ENCODE peak calls at places on chromosomes 2 and 18, in eight cellular contexts. S, Q, D, E, X, I, H and J are unnamed samples.

GRCh38 chr2:172102159-172102857 is 392 bp downstream of the DLX2 start:
- DNase-seq in Q (no peak), E (no peak), D (no peak), I (no peak), H (no peak), S (peak), X (peak), J (no peak)

GRCh38 chr2:166831930-166832329 is 56.4 kb upstream of the XIRP2 start:
- DNase-seq in S (no peak), H (peak), I (peak), Q (no peak), X (no peak), D (no peak), E (no peak), J (no peak)

GRCh38 chr2:39772086-39772811 is 6.8 kb downstream of the THUMPD2 start:
- DNase-seq in Q (no peak), S (no peak), I (peak), X (peak), E (peak), H (peak), D (peak), J (no peak)

GRCh38 chr18:52190630-52191029 is 149.4 kb upstream of the DCC start:
- DNase-seq in E (no peak), D (no peak), I (no peak), S (no peak), Q (no peak), X (no peak), H (no peak), J (no peak)

GRCh38 chr2:168453404-168453803 is 2.7 kb upstream of the CERS6 start:
- DNase-seq in D (no peak), X (no peak), H (no peak), Q (no peak), I (no peak), S (no peak), E (no peak), J (no peak)

GRCh38 chr2:222518570-222519381 is 94.4 kb downstream of the SGPP2 start:
- DNase-seq in S (no peak), D (peak), H (peak), E (peak), X (peak), Q (no peak), I (peak), J (no peak)

GRCh38 chr2:129008881-129009554 is 690.4 kb upstream of the HS6ST1 start:
- DNase-seq in I (no peak), E (no peak), D (no peak), S (no peak), H (no peak), X (no peak), Q (no peak), J (no peak)

GRCh38 chr2:230520875-230521155 is 104.8 kb downstream of the SP100 start:
- DNase-seq in E (peak), I (peak), S (peak), H (peak), D (peak), X (peak), Q (no peak), J (no peak)

GRCh38 chr2:158095269-158095668 is 6.4 kb upstream of the UPP2 start:
- DNase-seq in E (no peak), H (no peak), I (no peak), D (no peak), S (no peak), Q (no peak), X (no peak), J (no peak)

GRCh38 chr18:76524900-76525698 is 30.1 kb upstream of the ZNF516 start:
- DNase-seq in D (no peak), I (no peak), S (peak), X (peak), H (peak), Q (no peak), E (no peak), J (no peak)

GRCh38 chr2:234988491-234988890 is 36.7 kb downstream of the SH3BP4 start:
- DNase-seq in X (no peak), I (no peak), E (no peak), D (no peak), H (no peak), Q (no peak), S (no peak), J (no peak)

GRCh38 chr2:24365051-24365450 is 4.7 kb upstream of the ITSN2 start:
- DNase-seq in I (peak), D (no peak), E (peak), Q (peak), H (no peak), X (peak), S (no peak), J (no peak)

GRCh38 chr2:151290467-151290866 is 999 bp upstream of the NMI start:
- DNase-seq in X (no peak), S (no peak), Q (no peak), I (no peak), E (no peak), H (no peak), D (no peak), J (no peak)

GRCh38 chr2:7567646-7568045 is 650.4 kb downstream of the RNF144A start:
- DNase-seq in Q (no peak), I (no peak), X (no peak), H (no peak), D (no peak), S (no peak), E (no peak), J (no peak)

GRCh38 chr2:24132543-24132942 is 9.3 kb downstream of the FAM228B start:
- DNase-seq in D (no peak), X (no peak), Q (no peak), H (no peak), E (no peak), I (no peak), S (no peak), J (no peak)

GRCh38 chr18:76821356-76821874 is 942 bp upstream of the ZNF236 start:
- DNase-seq in I (no peak), X (no peak), S (no peak), H (no peak), E (no peak), Q (no peak), D (no peak), J (no peak)

GRCh38 chr2:16290311-16291020 is 350.1 kb downstream of the MYCN start:
- DNase-seq in H (no peak), Q (no peak), D (no peak), S (no peak), E (no peak), X (no peak), I (no peak), J (no peak)

GRCh38 chr18:12278765-12279682 is 24.9 kb downstream of the CIDEA start:
- DNase-seq in H (peak), E (no peak), D (no peak), I (no peak), Q (peak), X (peak), S (no peak), J (peak)

GRCh38 chr2:58010599-58010998 is 36.0 kb upstream of the VRK2 start:
- DNase-seq in D (no peak), X (no peak), Q (no peak), S (no peak), E (no peak), I (peak), H (no peak), J (no peak)

GRCh38 chr2:31239842-31240198 is 5.9 kb downstream of the EHD3 start:
- DNase-seq in X (no peak), I (no peak), S (no peak), Q (no peak), E (no peak), D (no peak), H (peak), J (no peak)

GRCh38 chr2:183474912-183475695 is 350.9 kb downstream of the NUP35 start:
- DNase-seq in D (no peak), E (no peak), Q (no peak), X (no peak), I (no peak), S (no peak), H (no peak), J (no peak)

GRCh38 chr2:58629720-58630119 is 388.6 kb upstream of the FANCL start:
- DNase-seq in I (no peak), D (no peak), X (peak), H (no peak), E (no peak), S (no peak), Q (no peak), J (no peak)

GRCh38 chr2:671072-671471 is 6.1 kb downstream of the TMEM18 start:
- DNase-seq in X (no peak), E (no peak), Q (no peak), I (no peak), S (no peak), H (no peak), D (no peak), J (no peak)

GRCh38 chr2:201158111-201158929 is 24.6 kb upstream of the CASP10 start:
- DNase-seq in H (peak), I (peak), X (peak), S (peak), Q (peak), D (peak), E (no peak), J (peak)

GRCh38 chr2:32735370-32735769 is 107.5 kb downstream of the TTC27 start:
- DNase-seq in S (no peak), I (no peak), Q (no peak), X (no peak), D (no peak), H (peak), E (no peak), J (no peak)

GRCh38 chr2:130807659-130808385 is 28.9 kb upstream of the ARHGEF4 start:
- DNase-seq in E (peak), H (no peak), S (no peak), D (peak), Q (no peak), X (peak), I (peak), J (no peak)

GRCh38 chr2:2872713-2873449 is 504.7 kb downstream of the EIPR1 start:
- DNase-seq in X (no peak), D (no peak), I (no peak), E (no peak), S (no peak), Q (no peak), H (no peak), J (no peak)

GRCh38 chr2:122433123-122433754 is 677.8 kb downstream of the TSN start:
- DNase-seq in I (peak), D (no peak), Q (no peak), E (no peak), S (no peak), X (no peak), H (no peak), J (no peak)

GRCh38 chr2:108594982-108595464 is 60.8 kb downstream of the LIMS1 start:
- DNase-seq in E (peak), H (peak), I (peak), S (no peak), D (peak), X (peak), Q (no peak), J (no peak)

GRCh38 chr2:144099746-144100438 is 420.0 kb downstream of the ZEB2 start:
- DNase-seq in I (peak), H (peak), Q (no peak), S (peak), X (peak), D (peak), E (peak), J (no peak)

GRCh38 chr2:178514664-178515063 is 34.4 kb downstream of the PLEKHA3 start:
- DNase-seq in E (peak), X (peak), S (no peak), Q (no peak), H (peak), D (peak), I (peak), J (no peak)

GRCh38 chr2:128310761-128311160 is 7.9 kb downstream of the HS6ST1 start:
- DNase-seq in E (no peak), D (no peak), H (no peak), Q (no peak), X (no peak), I (no peak), S (no peak), J (no peak)

GRCh38 chr2:200788129-200788718 is 23.5 kb upstream of the BZW1 start:
- DNase-seq in Q (no peak), D (peak), E (no peak), S (no peak), H (peak), I (peak), X (peak), J (no peak)

GRCh38 chr2:238560234-238560633 is 133.5 kb downstream of the ASB1 start:
- DNase-seq in Q (no peak), H (no peak), X (no peak), E (no peak), I (peak), S (no peak), D (no peak), J (no peak)

GRCh38 chr2:130762910-130763385 is 7.6 kb downstream of the AMER3 start:
- DNase-seq in Q (no peak), E (no peak), D (no peak), I (no peak), S (no peak), H (no peak), X (no peak), J (no peak)

GRCh38 chr2:180657054-180657453 is 323.4 kb upstream of the UBE2E3 start:
- DNase-seq in I (peak), Q (no peak), H (peak), X (peak), S (no peak), D (peak), E (no peak), J (no peak)

GRCh38 chr2:241378816-241379215 is 22.7 kb downstream of the FARP2 start:
- DNase-seq in S (no peak), E (no peak), D (no peak), I (no peak), Q (no peak), X (no peak), H (peak), J (no peak)
- H3K27ac ChIP-seq in S (no peak), E (no peak), D (no peak), I (no peak), Q (no peak), X (no peak), H (no peak), J (no peak)

GRCh38 chr18:27414691-27415090 is 229.6 kb upstream of the CHST9 start:
- DNase-seq in I (no peak), S (no peak), Q (no peak), D (no peak), X (no peak), H (no peak), E (no peak), J (no peak)
- H3K27ac ChIP-seq in I (no peak), S (no peak), Q (no peak), D (no peak), X (no peak), H (no peak), E (no peak), J (no peak)

DNA sequence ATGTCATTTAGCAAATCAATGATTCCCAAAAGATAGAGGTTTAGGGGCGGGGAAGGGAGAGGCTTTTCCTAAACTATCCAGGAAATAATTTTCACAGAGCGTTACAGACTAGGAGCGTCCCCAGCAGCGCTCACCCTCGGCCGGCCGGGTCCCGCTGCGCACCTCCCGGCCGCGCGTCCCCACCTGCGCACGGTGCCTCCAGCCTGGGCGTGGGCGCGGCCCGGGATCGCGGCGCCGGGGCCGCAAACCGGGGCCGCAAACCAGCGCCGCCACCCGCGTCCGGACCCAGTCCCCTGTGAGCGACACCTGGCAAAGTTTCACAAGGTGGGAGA is 681 bp upstream of the ZCCHC2 start:
- DNase-seq in S (no peak), Q (no peak), I (peak), E (no peak), H (no peak), X (no peak), D (no peak), J (no peak)
- H3K27ac ChIP-seq in S (peak), Q (peak), I (peak), E (peak), H (peak), X (peak), D (peak), J (peak)

DNA sequence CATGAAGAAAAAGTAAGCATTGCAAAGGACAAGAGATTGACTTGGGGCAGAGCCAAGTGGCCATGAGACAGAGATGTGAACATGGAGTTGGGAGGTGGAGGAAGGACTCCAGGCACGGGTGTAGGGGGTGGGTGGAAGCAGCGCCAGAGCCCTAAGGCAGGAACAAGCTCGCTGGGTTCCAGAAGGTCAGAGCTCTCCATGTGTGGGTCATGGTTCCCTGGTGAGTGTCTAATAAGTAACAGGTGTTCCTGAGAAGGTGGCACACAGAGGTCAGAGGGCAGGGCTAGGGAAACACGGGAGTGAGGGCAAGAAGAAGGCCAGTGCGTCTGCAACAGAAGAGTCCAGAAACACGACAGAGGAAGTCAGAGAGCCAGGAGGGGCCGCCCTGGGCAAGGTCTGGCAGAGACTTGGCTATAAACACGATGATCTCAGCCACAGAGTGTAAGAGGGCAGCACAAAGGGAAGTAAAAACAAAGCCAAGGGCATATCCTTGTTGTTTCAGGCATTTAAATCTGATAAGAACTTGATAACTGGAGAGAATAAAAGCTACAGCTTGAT is 260.8 kb downstream of the TGIF1 start:
- DNase-seq in S (peak), Q (peak), I (peak), H (no peak), D (no peak), E (no peak), X (peak), J (no peak)
- H3K27ac ChIP-seq in S (peak), Q (peak), I (no peak), H (no peak), D (no peak), E (no peak), X (no peak), J (peak)

DNA sequence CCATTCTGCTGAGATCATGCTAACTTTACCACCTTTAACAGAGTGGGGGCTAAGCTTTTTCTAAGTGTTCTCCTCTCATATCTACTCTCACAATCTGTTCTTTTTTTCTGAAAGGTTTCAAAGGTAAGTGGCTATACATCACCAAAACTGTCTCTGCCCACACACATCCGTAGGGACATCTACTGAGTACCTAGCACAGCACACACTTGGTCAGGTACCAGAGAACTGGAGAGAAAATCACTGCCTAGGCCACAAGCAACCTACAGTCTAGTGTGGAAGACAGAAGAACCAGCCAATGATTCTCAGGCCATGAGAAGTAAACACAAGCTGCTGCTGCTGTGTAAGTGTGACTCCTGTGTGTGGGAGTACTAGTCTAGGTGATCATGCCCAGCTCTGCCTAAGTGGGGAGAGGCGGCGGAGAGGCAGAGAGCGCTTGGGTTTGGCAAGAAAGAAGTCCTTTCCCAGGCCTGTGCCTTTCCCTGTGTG is 176.1 kb upstream of the ZFP36L2 start:
- DNase-seq in I (no peak), Q (no peak), D (no peak), E (no peak), X (no peak), S (no peak), H (no peak), J (no peak)
- H3K27ac ChIP-seq in I (no peak), Q (no peak), D (no peak), E (no peak), X (no peak), S (no peak), H (no peak), J (no peak)

DNA sequence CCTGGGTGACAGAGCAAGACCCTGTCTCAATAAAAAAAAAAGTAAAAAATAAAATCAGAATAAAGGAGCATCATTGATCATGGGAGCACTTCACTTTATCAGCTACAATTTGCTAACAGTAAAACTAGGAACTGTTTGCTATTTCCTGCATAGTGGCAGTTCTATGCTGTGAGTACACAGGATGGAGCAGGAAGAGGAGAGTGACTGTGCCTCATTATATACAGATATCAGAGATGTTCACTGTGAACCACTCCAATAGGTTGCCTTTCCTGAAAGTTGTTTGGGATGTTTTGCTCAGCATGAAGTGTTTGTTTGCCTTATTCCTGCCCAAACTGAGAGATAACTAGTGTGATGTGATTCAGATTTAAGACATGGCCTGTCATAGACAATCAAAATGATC is 151.4 kb upstream of the EPAS1 start:
- DNase-seq in X (no peak), I (no peak), E (no peak), D (no peak), S (no peak), H (no peak), Q (no peak), J (no peak)
- H3K27ac ChIP-seq in X (no peak), I (no peak), E (no peak), D (no peak), S (no peak), H (no peak), Q (no peak), J (no peak)

DNA sequence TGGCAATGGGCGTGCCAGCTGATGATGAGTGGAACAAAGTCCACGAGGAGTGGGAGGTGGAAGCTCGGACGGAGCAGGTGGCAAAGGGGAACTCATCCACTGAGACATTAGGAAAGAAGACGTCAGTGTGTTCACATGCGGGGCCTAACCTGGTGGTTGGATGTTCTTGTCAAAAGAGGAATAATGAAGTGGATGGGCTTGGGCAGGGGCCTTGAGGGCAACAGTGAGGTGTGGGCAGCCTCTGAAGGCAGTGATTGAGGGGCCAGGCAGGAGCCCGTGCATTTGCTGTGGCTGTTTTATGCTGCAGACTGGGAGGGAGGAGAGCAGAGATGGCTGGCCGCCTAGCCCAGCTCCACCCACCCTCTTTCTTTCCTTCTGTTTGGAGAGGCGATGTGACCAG is 74.5 kb downstream of the LRRC30 start:
- DNase-seq in E (no peak), S (no peak), H (no peak), D (no peak), X (no peak), Q (no peak), I (no peak), J (no peak)
- H3K27ac ChIP-seq in E (no peak), S (no peak), H (no peak), D (no peak), X (no peak), Q (no peak), I (no peak), J (no peak)

GRCh38 chr2:126531029-126531428 is 124.9 kb upstream of the GYPC start:
- DNase-seq in H (no peak), Q (no peak), X (no peak), E (no peak), I (no peak), D (no peak), S (no peak), J (no peak)

GRCh38 chr2:126527836-126528490 is 128.0 kb upstream of the GYPC start:
- DNase-seq in S (peak), H (peak), X (no peak), D (no peak), I (no peak), E (no peak), Q (peak), J (no peak)
- H3K27ac ChIP-seq in S (no peak), H (no peak), X (no peak), D (no peak), I (no peak), E (no peak), Q (no peak), J (no peak)

GRCh38 chr2:190409616-190410015 is 1.5 kb downstream of the MFSD6 start:
- DNase-seq in Q (no peak), I (no peak), X (no peak), H (no peak), S (no peak), E (no peak), D (no peak), J (no peak)
- H3K27ac ChIP-seq in Q (no peak), I (no peak), X (no peak), H (no peak), S (peak), E (no peak), D (no peak), J (peak)

GRCh38 chr2:164896226-164896625 is 54.6 kb upstream of the COBLL1 start:
- DNase-seq in S (no peak), E (no peak), I (no peak), H (no peak), X (no peak), Q (no peak), D (no peak), J (no peak)
- H3K27ac ChIP-seq in S (peak), E (peak), I (peak), H (peak), X (peak), Q (peak), D (no peak), J (no peak)